ENCODE peak calls at places on chromosomes 5 and 9, in six cellular contexts. H is DND-41, Q is stomach, F is ovary, K is colonic mucosa, S is RWPE2. D is an unnamed sample.

GRCh38 chr9:34603610-34604231 is 8.2 kb downstream of the RPP25L start:
- DNase-seq in H (peak), Q (peak), F (peak), K (peak), S (no peak), D (peak)

GRCh38 chr5:8413975-8414374 is 545.0 kb downstream of the MTRR start:
- DNase-seq in H (no peak), Q (no peak), F (no peak), K (no peak), S (no peak), D (no peak)

GRCh38 chr9:96139592-96140251 is 162.3 kb downstream of the HSD17B3 start:
- DNase-seq in H (no peak), Q (peak), F (peak), K (peak), S (no peak), D (no peak)

GRCh38 chr9:122819791-122820489 is 8.4 kb downstream of the PDCL start:
- DNase-seq in H (no peak), Q (no peak), F (no peak), K (no peak), S (no peak), D (no peak)

GRCh38 chr9:135969064-135969683 is 8.0 kb upstream of the UBAC1 start:
- DNase-seq in H (no peak), Q (no peak), F (no peak), K (no peak), S (no peak), D (peak)

GRCh38 chr9:2725126-2725525 is 7.8 kb downstream of the KCNV2 start:
- DNase-seq in H (no peak), Q (no peak), F (no peak), K (no peak), S (no peak), D (no peak)

GRCh38 chr5:35518104-35518503 is 99.6 kb upstream of the SPEF2 start:
- DNase-seq in H (no peak), Q (no peak), F (no peak), K (no peak), S (no peak), D (no peak)

GRCh38 chr5:65262590-65263189 is 219.0 kb downstream of the ADAMTS6 start:
- DNase-seq in H (no peak), Q (no peak), F (no peak), K (no peak), S (no peak), D (no peak)

GRCh38 chr9:129026442-129027223 is 1.5 kb downstream of the SH3GLB2 start:
- DNase-seq in H (no peak), Q (peak), F (no peak), K (peak), S (no peak), D (no peak)

GRCh38 chr5:71658916-71659661 is 60.0 kb upstream of the CARTPT start:
- DNase-seq in H (no peak), Q (no peak), F (no peak), K (no peak), S (no peak), D (no peak)

DNA sequence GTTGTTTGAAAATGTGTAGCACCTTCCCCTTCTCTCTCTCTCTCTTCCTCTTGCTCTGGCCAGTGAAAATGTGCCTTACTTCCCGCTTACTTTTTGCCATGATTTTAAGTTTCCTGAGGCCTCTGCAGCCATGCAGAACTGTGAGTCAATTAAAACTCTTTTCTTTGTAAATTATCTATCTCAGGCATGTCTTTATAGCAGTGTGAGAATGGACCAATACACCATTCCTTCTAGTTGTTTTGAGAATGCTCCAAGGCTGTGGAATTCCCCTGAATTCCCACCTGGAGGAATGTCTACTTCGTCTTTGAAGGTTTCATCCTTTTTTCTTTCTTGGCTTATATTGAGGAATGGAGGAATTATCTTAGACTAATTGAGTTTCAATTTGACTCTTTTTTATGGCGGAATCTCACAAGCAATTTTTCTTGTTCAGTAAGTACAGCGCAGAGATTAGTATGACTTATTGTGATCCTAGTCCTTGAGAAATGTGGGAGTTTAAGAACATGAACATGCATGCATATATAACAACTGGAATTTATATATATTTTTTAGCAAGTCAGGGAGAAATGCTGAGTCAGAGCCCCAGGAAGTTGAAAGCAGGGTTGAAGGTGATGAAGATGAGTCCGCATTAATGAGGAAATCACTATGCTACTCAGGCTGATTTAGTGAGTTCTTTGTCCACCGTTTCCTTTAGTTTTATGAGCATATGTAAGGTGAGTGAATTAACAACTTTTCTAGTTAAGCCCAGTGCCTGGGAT is 488.1 kb upstream of the ADAMTS16 start:
- DNase-seq in H (no peak), Q (no peak), F (no peak), K (no peak), S (no peak), D (no peak)
- H3K27ac ChIP-seq in H (no peak), Q (no peak), F (no peak), K (no peak), S (no peak), D (no peak)

DNA sequence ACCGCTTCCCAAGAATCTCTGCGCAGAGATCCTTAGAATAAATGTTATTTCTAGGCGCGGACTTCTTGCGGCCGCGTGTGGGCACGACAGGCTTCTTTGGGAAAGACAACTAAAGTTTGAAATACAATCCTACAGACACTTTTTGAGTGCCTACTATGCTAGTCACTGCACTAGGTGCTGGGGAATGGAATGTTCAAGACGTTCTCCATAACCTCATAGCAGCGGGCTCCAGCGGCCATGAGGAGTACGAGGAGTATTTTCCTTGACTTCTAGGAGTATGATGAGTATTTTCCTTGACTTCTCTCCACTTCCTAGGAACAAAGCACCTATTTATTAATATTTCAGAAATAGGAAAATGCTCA is 636 bp upstream of the PWWP2A start:
- DNase-seq in H (no peak), Q (no peak), F (no peak), K (no peak), S (no peak), D (no peak)
- H3K27ac ChIP-seq in H (no peak), Q (peak), F (no peak), K (no peak), S (peak), D (no peak)

DNA sequence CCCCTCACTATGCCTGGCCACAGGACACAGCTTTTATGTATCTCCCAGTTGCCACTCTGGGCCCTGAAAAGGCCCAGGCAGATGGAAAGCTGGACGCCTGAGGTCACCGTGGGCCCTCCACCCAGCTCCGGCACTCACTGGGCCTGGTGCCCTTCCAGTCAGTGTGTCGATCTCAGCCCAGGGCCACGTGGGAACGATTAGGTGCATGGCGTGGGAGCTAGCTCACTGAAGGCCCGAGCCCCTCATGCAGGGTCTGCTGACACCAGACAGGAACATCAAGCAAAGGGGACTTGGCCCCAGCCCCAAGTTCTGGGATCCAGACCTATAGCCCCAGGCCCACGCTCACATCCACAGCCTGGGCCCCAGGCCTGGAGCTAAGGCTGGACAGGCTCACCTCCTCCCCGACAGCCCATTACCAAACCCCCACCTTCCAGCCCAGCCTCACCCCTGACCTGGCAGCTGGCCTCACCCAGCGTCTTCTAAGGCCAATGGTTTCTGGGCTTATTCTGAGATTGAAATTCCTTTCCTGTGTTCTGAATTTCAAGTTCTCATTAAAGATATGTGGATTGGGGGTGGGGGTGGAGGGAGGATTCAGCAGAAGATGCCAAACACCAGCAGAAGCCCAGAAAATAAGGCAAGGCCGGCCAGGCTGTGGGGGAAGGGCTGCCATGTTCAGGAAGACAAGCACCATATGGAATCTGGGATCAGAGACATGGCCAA is 74.5 kb downstream of the ADAMTS2 start:
- DNase-seq in H (no peak), Q (no peak), F (peak), K (peak), S (peak), D (peak)
- H3K27ac ChIP-seq in H (no peak), Q (peak), F (peak), K (no peak), S (no peak), D (no peak)

GRCh38 chr5:89267764-89268163 is 384.8 kb upstream of the MEF2C start:
- DNase-seq in H (no peak), Q (no peak), F (no peak), K (no peak), S (no peak), D (no peak)
- H3K27ac ChIP-seq in H (no peak), Q (no peak), F (no peak), K (no peak), S (no peak), D (no peak)

GRCh38 chr9:109923371-109923770 is 143.4 kb downstream of the PALM2AKAP2 start:
- DNase-seq in H (no peak), Q (no peak), F (no peak), K (no peak), S (no peak), D (no peak)
- H3K27ac ChIP-seq in H (no peak), Q (no peak), F (no peak), K (no peak), S (no peak), D (no peak)

GRCh38 chr9:462611-463010 is 247.9 kb downstream of the DOCK8 start:
- DNase-seq in H (no peak), Q (no peak), F (no peak), K (no peak), S (no peak), D (no peak)

GRCh38 chr9:459491-460444 is 245.1 kb downstream of the DOCK8 start:
- DNase-seq in H (no peak), Q (no peak), F (no peak), K (no peak), S (no peak), D (no peak)

GRCh38 chr9:468766-469496 is 254.3 kb downstream of the DOCK8 start:
- DNase-seq in H (no peak), Q (no peak), F (no peak), K (peak), S (no peak), D (no peak)

GRCh38 chr9:466749-467148 is 252.1 kb downstream of the DOCK8 start:
- DNase-seq in H (no peak), Q (no peak), F (no peak), K (no peak), S (no peak), D (no peak)

GRCh38 chr9:463455-464125 is 248.9 kb downstream of the DOCK8 start:
- DNase-seq in H (no peak), Q (no peak), F (no peak), K (no peak), S (no peak), D (no peak)
- H3K27ac ChIP-seq in H (no peak), Q (no peak), F (no peak), K (no peak), S (no peak), D (no peak)

GRCh38 chr9:133862585-133863041 is 124.5 kb upstream of the SARDH start:
- DNase-seq in H (no peak), Q (peak), F (no peak), K (no peak), S (no peak), D (peak)
- H3K27ac ChIP-seq in H (no peak), Q (peak), F (no peak), K (peak), S (no peak), D (peak)